ENCODE peak calls at places on chromosomes 16 and 17, in five cellular contexts. D, Y, I, L and A are unnamed samples.

GRCh38 chr17:58233547-58233946 is 4.8 kb upstream of the LPO start:
- DNase-seq in L (no peak), D (no peak), Y (no peak), I (no peak), A (no peak)

GRCh38 chr17:61118871-61119270 is 280.8 kb upstream of the TBX2 start:
- DNase-seq in I (no peak), D (no peak), Y (no peak), L (no peak), A (no peak)

GRCh38 chr17:42246515-42246914 is 29.7 kb downstream of the STAT5B start:
- DNase-seq in D (no peak), L (no peak), I (no peak), Y (no peak), A (no peak)

GRCh38 chr16:3659200-3659599 is 4.7 kb downstream of the DNASE1 start:
- DNase-seq in Y (no peak), L (no peak), I (no peak), D (no peak), A (no peak)

GRCh38 chr16:65769776-65770438 is 596.6 kb upstream of the CDH5 start:
- DNase-seq in Y (no peak), I (no peak), L (no peak), D (no peak), A (no peak)

GRCh38 chr16:85393674-85394510 is 219.2 kb upstream of the GSE1 start:
- DNase-seq in Y (peak), I (peak), D (no peak), L (peak), A (peak)

GRCh38 chr16:87160752-87161337 is 156.3 kb downstream of the C16orf95 start:
- DNase-seq in L (no peak), D (no peak), I (no peak), Y (no peak), A (no peak)

GRCh38 chr17:50203086-50203485 is 1.7 kb upstream of the COL1A1 start:
- DNase-seq in I (no peak), D (no peak), L (peak), Y (no peak), A (no peak)

GRCh38 chr17:7177210-7177953 is 1.8 kb downstream of the ASGR1 start:
- DNase-seq in I (peak), L (peak), D (peak), Y (peak), A (peak)

GRCh38 chr17:8552582-8553320 is 77.8 kb downstream of the MYH10 start:
- DNase-seq in L (no peak), Y (no peak), I (no peak), D (no peak), A (no peak)

GRCh38 chr17:48954300-48954755 is 9.7 kb upstream of the SNF8 start:
- DNase-seq in Y (no peak), D (no peak), L (peak), I (no peak), A (peak)

GRCh38 chr17:16435951-16436886 is 20.8 kb downstream of the TRPV2 start:
- DNase-seq in D (no peak), I (no peak), L (no peak), Y (no peak), A (no peak)

GRCh38 chr17:38943607-38944006 is 18.2 kb downstream of the LASP1NB start:
- DNase-seq in D (no peak), L (no peak), I (no peak), Y (no peak), A (no peak)

GRCh38 chr16:59881366-59881765 is 1147.2 kb upstream of the GOT2 start:
- DNase-seq in D (no peak), I (no peak), Y (no peak), L (no peak), A (no peak)

GRCh38 chr17:42422958-42423712 is at the start of gene CAVIN1:
- DNase-seq in D (peak), I (no peak), Y (peak), L (peak), A (peak)

GRCh38 chr16:50440991-50441390 is 72.2 kb upstream of the BRD7 start:
- DNase-seq in D (no peak), I (no peak), L (no peak), Y (no peak), A (no peak)

GRCh38 chr17:18362509-18363020 is 785 bp downstream of the SHMT1 start:
- DNase-seq in L (peak), Y (peak), D (no peak), I (peak), A (peak)

GRCh38 chr17:80116276-80116922 is 15.0 kb downstream of the GAA start:
- DNase-seq in Y (no peak), L (no peak), I (no peak), D (peak), A (no peak)

GRCh38 chr17:351875-352420 is 659 bp downstream of the RPH3AL start:
- DNase-seq in I (no peak), D (no peak), L (no peak), Y (no peak), A (no peak)

GRCh38 chr16:77946834-77947233 is 75.5 kb upstream of the CLEC3A start:
- DNase-seq in I (no peak), L (peak), D (no peak), Y (no peak), A (no peak)

GRCh38 chr16:50313596-50314483 is 47.5 kb downstream of the ADCY7 start:
- DNase-seq in D (no peak), Y (peak), I (no peak), L (peak), A (no peak)

GRCh38 chr17:58822148-58823050 is 66.7 kb downstream of the PPM1E start:
- DNase-seq in I (no peak), D (no peak), L (no peak), Y (no peak), A (no peak)

GRCh38 chr17:82871056-82871775 is 31.4 kb upstream of the ZNF750 start:
- DNase-seq in Y (no peak), I (no peak), L (peak), D (no peak), A (peak)

GRCh38 chr17:39981207-39982068 is 831 bp downstream of the PSMD3 start:
- DNase-seq in L (peak), D (no peak), I (no peak), Y (no peak), A (no peak)

GRCh38 chr17:80347948-80348351 is 67.0 kb upstream of the ENDOV start:
- DNase-seq in L (no peak), D (no peak), I (no peak), Y (peak), A (no peak)

GRCh38 chr17:77449373-77449907 is 308.7 kb downstream of the SEC14L1 start:
- DNase-seq in I (no peak), D (no peak), Y (no peak), L (no peak), A (no peak)

GRCh38 chr16:26263406-26263805 is 571.6 kb downstream of the HS3ST4 start:
- DNase-seq in I (no peak), L (no peak), D (no peak), Y (no peak), A (no peak)

GRCh38 chr17:7697828-7698588 is 7.0 kb upstream of the EFNB3 start:
- DNase-seq in I (no peak), L (no peak), Y (no peak), D (no peak), A (no peak)

GRCh38 chr17:43219746-43220380 is 8.2 kb downstream of the TMEM106A start:
- DNase-seq in I (no peak), D (no peak), L (no peak), Y (no peak), A (no peak)

GRCh38 chr16:87897563-87898505 is 28.5 kb upstream of the SLC7A5 start:
- DNase-seq in Y (peak), D (no peak), I (no peak), L (no peak), A (no peak)

GRCh38 chr17:57289130-57289529 is 32.8 kb downstream of the MSI2 start:
- DNase-seq in I (no peak), D (no peak), Y (no peak), L (no peak), A (no peak)